ENCODE peak calls at places on chromosome 1, in nine cellular contexts. Z is colonic mucosa, Y is WTC11, R is A549, L is heart right ventricle, Q is cardiac muscle cell, W is type B pancreatic cell, C is AG09309, A is Caco-2. X is an unnamed sample.

GRCh38 chr1:51750218-51750617 is 128.3 kb downstream of the NRDC start:
- DNase-seq in C (no peak), A (no peak), Y (no peak), L (no peak), Z (no peak), W (no peak), Q (peak; percentile 67), R (no peak), X (no peak)

GRCh38 chr1:37265156-37265555 is 209.2 kb upstream of the ZC3H12A start:
- DNase-seq in Y (no peak), W (no peak), A (no peak), L (no peak), Q (no peak), C (no peak), R (no peak), Z (no peak), X (no peak)

GRCh38 chr1:186974774-186975181 is 146.0 kb downstream of the PLA2G4A start:
- DNase-seq in Y (no peak), Z (no peak), W (no peak), Q (peak; percentile 77), R (peak; percentile 3), C (peak; percentile 96), L (no peak), A (no peak), X (no peak)

GRCh38 chr1:19463204-19463803 is 22.0 kb downstream of the CAPZB start:
- DNase-seq in W (no peak), L (no peak), R (no peak), Z (no peak), Q (no peak), Y (no peak), C (no peak), A (no peak), X (no peak)

GRCh38 chr1:89575207-89575606 is 50.6 kb downstream of the LRRC8B start:
- DNase-seq in L (no peak), Z (no peak), Y (no peak), A (no peak), R (no peak), C (no peak), Q (no peak), W (no peak), X (no peak)

GRCh38 chr1:116772648-116773045 is 18.4 kb downstream of the CD2 start:
- DNase-seq in Q (peak; percentile 11), A (no peak), Z (no peak), L (no peak), C (peak; percentile 45), R (no peak), W (no peak), Y (no peak), X (no peak)

GRCh38 chr1:161962094-161962887 is 61.4 kb downstream of the OLFML2B start:
- DNase-seq in Q (peak; percentile 82), C (peak; percentile 71), W (no peak), Z (no peak), R (no peak), Y (no peak), A (no peak), L (no peak), X (no peak)

GRCh38 chr1:41574842-41575241 is 90.4 kb upstream of the EDN2 start:
- DNase-seq in R (no peak), L (no peak), C (no peak), A (no peak), Y (no peak), Z (no peak), Q (no peak), W (no peak), X (no peak)

GRCh38 chr1:161958425-161958824 is 65.2 kb downstream of the OLFML2B start:
- DNase-seq in C (no peak), Y (no peak), L (no peak), Q (no peak), Z (no peak), A (no peak), W (no peak), R (no peak), X (no peak)

GRCh38 chr1:39981957-39982356 is 27.0 kb downstream of the MFSD2A start:
- DNase-seq in W (no peak), Q (peak; percentile 82), A (no peak), C (peak; percentile 52), R (no peak), Y (no peak), L (no peak), Z (peak; percentile 27), X (no peak)

GRCh38 chr1:30109853-30110252 is 613.5 kb downstream of the MATN1 start:
- DNase-seq in C (peak; percentile 14), W (no peak), L (no peak), A (no peak), Y (no peak), Z (no peak), R (no peak), Q (peak; percentile 62), X (no peak)

GRCh38 chr1:30110826-30111225 is 612.6 kb downstream of the MATN1 start:
- DNase-seq in W (no peak), L (no peak), C (no peak), Q (no peak), Y (no peak), R (no peak), A (no peak), Z (no peak), X (no peak)

GRCh38 chr1:30106125-30106524 is 617.3 kb downstream of the MATN1 start:
- DNase-seq in Y (peak; percentile 84), A (peak; percentile 51), C (no peak), W (no peak), Z (no peak), L (no peak), R (peak; percentile 38), Q (peak; percentile 50), X (no peak)

GRCh38 chr1:30111431-30111830 is 612.0 kb downstream of the MATN1 start:
- DNase-seq in A (peak; percentile 46), Q (peak; percentile 63), Z (peak; percentile 57), L (peak; percentile 36), C (no peak), W (no peak), R (peak; percentile 28), Y (peak; percentile 76), X (peak; percentile 55)
- TF ChIP-seq CTCF in A (peak; percentile 42), Q (peak; percentile 68), Z (peak; percentile 52), L (peak; percentile 22), C (peak; percentile 71), W (peak; percentile 81), R (peak; percentile 51), Y (peak; percentile 32), X (peak; percentile 42)

GRCh38 chr1:100361249-100362089 is 9.2 kb downstream of the CDC14A start:
- DNase-seq in Q (no peak), R (no peak), A (no peak), Y (no peak), C (no peak), W (no peak), Z (no peak), L (no peak), X (no peak)

GRCh38 chr1:100354971-100355394 is 2.7 kb downstream of the CDC14A start:
- DNase-seq in Z (peak; percentile 25), Q (peak; percentile 18), R (no peak), L (no peak), C (no peak), A (peak; percentile 51), Y (no peak), W (no peak), X (no peak)

GRCh38 chr1:100360790-100361232 is 8.5 kb downstream of the CDC14A start:
- DNase-seq in Z (no peak), W (no peak), R (no peak), A (no peak), Q (peak; percentile 66), Y (no peak), C (no peak), L (peak; percentile 49), X (no peak)

GRCh38 chr1:100359139-100359538 is 6.8 kb downstream of the CDC14A start:
- DNase-seq in W (no peak), R (no peak), Z (no peak), A (no peak), Q (no peak), C (no peak), L (no peak), Y (no peak), X (no peak)

GRCh38 chr1:100358210-100358609 is 5.9 kb downstream of the CDC14A start:
- DNase-seq in A (no peak), R (no peak), Z (no peak), Y (no peak), C (no peak), W (no peak), Q (peak; percentile 31), L (no peak), X (no peak)
- TF ChIP-seq CTCF in A (peak; percentile 26), R (peak; percentile 28), Z (no peak), Y (no peak), C (peak; percentile 45), W (peak; percentile 67), Q (peak; percentile 52), L (no peak), X (no peak)

DNA sequence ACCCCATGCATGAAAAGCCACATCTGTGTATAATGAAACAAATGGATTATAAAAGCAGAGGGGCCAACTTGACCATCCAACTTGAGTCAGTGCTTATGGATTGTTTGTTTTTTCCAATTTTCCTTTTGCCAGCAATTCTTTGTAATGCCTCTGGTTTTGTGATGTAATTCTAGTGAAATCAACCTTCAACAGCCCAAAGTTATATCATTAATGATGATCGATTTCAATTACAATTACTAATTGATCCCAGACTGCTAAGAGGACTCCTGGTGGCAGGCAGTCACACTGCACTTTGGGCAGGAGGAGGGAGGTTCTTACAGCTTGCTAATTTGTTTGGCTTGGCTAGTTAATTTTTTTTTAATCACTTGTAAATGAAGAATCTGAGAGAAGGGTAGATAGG is 552.3 kb downstream of the NUF2 start:
- DNase-seq in Q (no peak), R (no peak), W (no peak), Z (no peak), A (no peak), L (no peak), Y (peak; percentile 30), C (no peak), X (no peak)
- TF ChIP-seq CTCF in Q (peak; percentile 29), R (no peak), W (peak; percentile 67), Z (no peak), A (peak; percentile 45), L (no peak), Y (peak; percentile 70), C (peak; percentile 56), X (no peak)

GRCh38 chr1:22957066-22957465 is 15.6 kb downstream of the LACTBL1 start:
- DNase-seq in W (no peak), C (no peak), A (no peak), R (no peak), Q (no peak), L (no peak), Y (no peak), Z (no peak), X (no peak)
- TF ChIP-seq CTCF in W (no peak), C (no peak), A (no peak), R (no peak), Q (no peak), L (no peak), Y (no peak), Z (no peak), X (no peak)

GRCh38 chr1:213087911-213088310 is 36.9 kb downstream of the RPS6KC1 start:
- DNase-seq in R (no peak), Q (no peak), Z (no peak), L (no peak), A (no peak), Y (no peak), C (no peak), W (no peak), X (no peak)

GRCh38 chr1:213082778-213083445 is 31.9 kb downstream of the RPS6KC1 start:
- DNase-seq in Q (no peak), R (no peak), L (no peak), A (no peak), W (no peak), Z (no peak), C (no peak), Y (no peak), X (no peak)
- TF ChIP-seq CTCF in Q (no peak), R (no peak), L (no peak), A (no peak), W (no peak), Z (no peak), C (no peak), Y (no peak), X (no peak)